ENCODE peak calls at places on chromosome 3, in ten cellular contexts. One of them, this sample, is unnamed.

GRCh38 chr3:13505147-13506130 is 25.3 kb downstream of the HDAC11 start:
- DNase-seq in PC-3: no peak
- DNase-seq in GM13977: no peak
- DNase-seq in left ventricle myocardium inferior: no peak
- DNase-seq in RWPE1: no peak
- DNase-seq in adrenal gland: no peak
- DNase-seq in fibroblast of the aortic adventitia: no peak
- DNase-seq in A549: no peak
- DNase-seq in tibial artery: no peak
- DNase-seq in neural crest cell: no peak
- DNase-seq in this sample: no peak

GRCh38 chr3:112640333-112640863 is 545 bp downstream of the CCDC80 start:
- DNase-seq in PC-3: peak; percentile 71
- DNase-seq in GM13977: no peak
- DNase-seq in left ventricle myocardium inferior: no peak
- DNase-seq in RWPE1: peak; percentile 73
- DNase-seq in adrenal gland: peak; percentile 32
- DNase-seq in fibroblast of the aortic adventitia: peak; percentile 86
- DNase-seq in A549: peak; percentile 55
- DNase-seq in tibial artery: peak; percentile 24
- DNase-seq in neural crest cell: no peak
- DNase-seq in this sample: no peak

GRCh38 chr3:151477596-151478375 is 16.9 kb upstream of the IGSF10 start:
- DNase-seq in PC-3: peak; percentile 40
- DNase-seq in GM13977: no peak
- DNase-seq in left ventricle myocardium inferior: no peak
- DNase-seq in RWPE1: no peak
- DNase-seq in adrenal gland: no peak
- DNase-seq in fibroblast of the aortic adventitia: no peak
- DNase-seq in A549: no peak
- DNase-seq in tibial artery: no peak
- DNase-seq in neural crest cell: no peak
- DNase-seq in this sample: no peak

GRCh38 chr3:185796431-185797107 is 28.3 kb downstream of the IGF2BP2 start:
- DNase-seq in PC-3: peak; percentile 100
- DNase-seq in GM13977: no peak
- DNase-seq in left ventricle myocardium inferior: no peak
- DNase-seq in RWPE1: peak; percentile 88
- DNase-seq in adrenal gland: peak; percentile 28
- DNase-seq in fibroblast of the aortic adventitia: peak; percentile 73
- DNase-seq in A549: peak; percentile 77
- DNase-seq in tibial artery: no peak
- DNase-seq in neural crest cell: no peak
- DNase-seq in this sample: no peak

GRCh38 chr3:7407107-7407506 is 546.2 kb downstream of the GRM7 start:
- DNase-seq in PC-3: no peak
- DNase-seq in GM13977: no peak
- DNase-seq in left ventricle myocardium inferior: no peak
- DNase-seq in RWPE1: no peak
- DNase-seq in adrenal gland: no peak
- DNase-seq in fibroblast of the aortic adventitia: no peak
- DNase-seq in A549: peak; percentile 7
- DNase-seq in tibial artery: no peak
- DNase-seq in neural crest cell: no peak
- DNase-seq in this sample: no peak

GRCh38 chr3:29279830-29280229 is 1.0 kb upstream of the RBMS3 start:
- DNase-seq in PC-3: no peak
- DNase-seq in GM13977: no peak
- DNase-seq in left ventricle myocardium inferior: no peak
- DNase-seq in RWPE1: no peak
- DNase-seq in adrenal gland: peak; percentile 24
- DNase-seq in fibroblast of the aortic adventitia: peak; percentile 40
- DNase-seq in A549: no peak
- DNase-seq in tibial artery: no peak
- DNase-seq in neural crest cell: no peak
- DNase-seq in this sample: no peak

GRCh38 chr3:39180546-39181346 is 11.6 kb downstream of the XIRP1 start:
- DNase-seq in PC-3: peak; percentile 84
- DNase-seq in GM13977: peak; percentile 97
- DNase-seq in left ventricle myocardium inferior: peak; percentile 94
- DNase-seq in RWPE1: peak; percentile 78
- DNase-seq in adrenal gland: peak; percentile 95
- DNase-seq in fibroblast of the aortic adventitia: peak; percentile 71
- DNase-seq in A549: peak; percentile 76
- DNase-seq in tibial artery: peak; percentile 90
- DNase-seq in neural crest cell: peak; percentile 75
- DNase-seq in this sample: peak; percentile 97

GRCh38 chr3:190807719-190808375 is 54.6 kb downstream of the GMNC start:
- DNase-seq in PC-3: no peak
- DNase-seq in GM13977: no peak
- DNase-seq in left ventricle myocardium inferior: peak; percentile 83
- DNase-seq in RWPE1: no peak
- DNase-seq in adrenal gland: peak; percentile 19
- DNase-seq in fibroblast of the aortic adventitia: no peak
- DNase-seq in A549: no peak
- DNase-seq in tibial artery: no peak
- DNase-seq in neural crest cell: no peak
- DNase-seq in this sample: no peak

DNA sequence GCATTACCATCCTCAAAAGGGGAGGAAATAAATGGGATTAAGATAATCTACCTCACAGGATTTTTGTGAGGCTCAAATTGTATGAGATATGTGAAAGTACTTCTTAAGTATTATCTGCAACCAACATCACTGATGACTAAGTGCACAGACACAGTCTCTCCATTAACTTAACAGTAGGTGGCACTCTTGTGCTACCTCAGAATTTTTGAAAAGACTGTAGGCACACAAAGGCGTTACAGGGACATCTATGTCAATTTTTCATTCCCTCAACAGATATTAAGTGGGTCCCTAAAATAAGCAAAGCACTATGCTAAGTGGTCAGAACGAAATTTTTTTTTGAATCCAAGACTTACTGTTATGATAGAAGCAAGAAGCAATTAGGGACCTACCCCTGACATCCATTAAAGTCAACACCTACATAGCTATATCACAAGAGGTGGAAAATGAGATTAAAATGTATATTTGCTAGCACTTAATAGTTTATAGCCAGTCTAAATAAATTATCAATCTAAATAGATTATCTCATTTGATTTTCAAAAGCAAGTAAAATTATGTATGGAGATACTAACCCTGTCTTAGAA is 52.9 kb downstream of the RYK start:
- DNase-seq in PC-3: peak; percentile 72
- DNase-seq in GM13977: peak; percentile 61
- DNase-seq in left ventricle myocardium inferior: no peak
- DNase-seq in RWPE1: peak; percentile 68
- DNase-seq in adrenal gland: no peak
- DNase-seq in fibroblast of the aortic adventitia: peak; percentile 81
- DNase-seq in A549: peak; percentile 44
- DNase-seq in tibial artery: no peak
- DNase-seq in neural crest cell: no peak
- DNase-seq in this sample: peak; percentile 53
- TF ChIP-seq CTCF in PC-3: peak; percentile 77
- TF ChIP-seq CTCF in GM13977: peak; percentile 70
- TF ChIP-seq CTCF in left ventricle myocardium inferior: peak; percentile 82
- TF ChIP-seq CTCF in RWPE1: peak; percentile 81
- TF ChIP-seq CTCF in adrenal gland: peak; percentile 82
- TF ChIP-seq CTCF in fibroblast of the aortic adventitia: peak; percentile 77
- TF ChIP-seq CTCF in A549: peak; percentile 66
- TF ChIP-seq CTCF in tibial artery: peak; percentile 76
- TF ChIP-seq CTCF in neural crest cell: peak; percentile 78
- TF ChIP-seq CTCF in this sample: peak; percentile 71

GRCh38 chr3:121852256-121852655 is 17.2 kb downstream of the EAF2 start:
- DNase-seq in PC-3: no peak
- DNase-seq in GM13977: no peak
- DNase-seq in left ventricle myocardium inferior: no peak
- DNase-seq in RWPE1: peak; percentile 26
- DNase-seq in adrenal gland: no peak
- DNase-seq in fibroblast of the aortic adventitia: no peak
- DNase-seq in A549: no peak
- DNase-seq in tibial artery: no peak
- DNase-seq in neural crest cell: no peak
- DNase-seq in this sample: no peak

GRCh38 chr3:121855555-121855954 is 20.5 kb downstream of the EAF2 start:
- DNase-seq in PC-3: peak; percentile 73
- DNase-seq in GM13977: no peak
- DNase-seq in left ventricle myocardium inferior: no peak
- DNase-seq in RWPE1: peak; percentile 8
- DNase-seq in adrenal gland: no peak
- DNase-seq in fibroblast of the aortic adventitia: no peak
- DNase-seq in A549: peak; percentile 34
- DNase-seq in tibial artery: no peak
- DNase-seq in neural crest cell: no peak
- DNase-seq in this sample: no peak
- TF ChIP-seq CTCF in PC-3: peak; percentile 84
- TF ChIP-seq CTCF in GM13977: peak; percentile 13
- TF ChIP-seq CTCF in left ventricle myocardium inferior: peak; percentile 32
- TF ChIP-seq CTCF in RWPE1: no peak
- TF ChIP-seq CTCF in adrenal gland: peak; percentile 8
- TF ChIP-seq CTCF in fibroblast of the aortic adventitia: peak; percentile 14
- TF ChIP-seq CTCF in A549: peak; percentile 29
- TF ChIP-seq CTCF in tibial artery: no peak
- TF ChIP-seq CTCF in neural crest cell: peak; percentile 57
- TF ChIP-seq CTCF in this sample: no peak

GRCh38 chr3:44987318-44987717 is 11.3 kb downstream of the EXOSC7 start:
- DNase-seq in PC-3: no peak
- DNase-seq in GM13977: no peak
- DNase-seq in left ventricle myocardium inferior: no peak
- DNase-seq in RWPE1: no peak
- DNase-seq in adrenal gland: peak; percentile 35
- DNase-seq in fibroblast of the aortic adventitia: no peak
- DNase-seq in A549: no peak
- DNase-seq in tibial artery: no peak
- DNase-seq in neural crest cell: no peak
- DNase-seq in this sample: no peak

GRCh38 chr3:44989636-44990373 is 13.8 kb downstream of the EXOSC7 start:
- DNase-seq in PC-3: no peak
- DNase-seq in GM13977: no peak
- DNase-seq in left ventricle myocardium inferior: no peak
- DNase-seq in RWPE1: no peak
- DNase-seq in adrenal gland: peak; percentile 65
- DNase-seq in fibroblast of the aortic adventitia: no peak
- DNase-seq in A549: no peak
- DNase-seq in tibial artery: no peak
- DNase-seq in neural crest cell: no peak
- DNase-seq in this sample: no peak

GRCh38 chr3:44989141-44989540 is 13.1 kb downstream of the EXOSC7 start:
- DNase-seq in PC-3: no peak
- DNase-seq in GM13977: no peak
- DNase-seq in left ventricle myocardium inferior: no peak
- DNase-seq in RWPE1: no peak
- DNase-seq in adrenal gland: no peak
- DNase-seq in fibroblast of the aortic adventitia: no peak
- DNase-seq in A549: no peak
- DNase-seq in tibial artery: no peak
- DNase-seq in neural crest cell: no peak
- DNase-seq in this sample: no peak

GRCh38 chr3:44991326-44991725 is 15.3 kb downstream of the EXOSC7 start:
- DNase-seq in PC-3: no peak
- DNase-seq in GM13977: no peak
- DNase-seq in left ventricle myocardium inferior: no peak
- DNase-seq in RWPE1: no peak
- DNase-seq in adrenal gland: no peak
- DNase-seq in fibroblast of the aortic adventitia: no peak
- DNase-seq in A549: no peak
- DNase-seq in tibial artery: no peak
- DNase-seq in neural crest cell: no peak
- DNase-seq in this sample: no peak

GRCh38 chr3:44988073-44988472 is 12.0 kb downstream of the EXOSC7 start:
- DNase-seq in PC-3: peak; percentile 50
- DNase-seq in GM13977: peak; percentile 43
- DNase-seq in left ventricle myocardium inferior: no peak
- DNase-seq in RWPE1: no peak
- DNase-seq in adrenal gland: no peak
- DNase-seq in fibroblast of the aortic adventitia: peak; percentile 18
- DNase-seq in A549: no peak
- DNase-seq in tibial artery: no peak
- DNase-seq in neural crest cell: no peak
- DNase-seq in this sample: no peak
- TF ChIP-seq CTCF in PC-3: peak; percentile 80
- TF ChIP-seq CTCF in GM13977: peak; percentile 27
- TF ChIP-seq CTCF in left ventricle myocardium inferior: peak; percentile 52
- TF ChIP-seq CTCF in RWPE1: peak; percentile 44
- TF ChIP-seq CTCF in adrenal gland: peak; percentile 19
- TF ChIP-seq CTCF in fibroblast of the aortic adventitia: peak; percentile 61
- TF ChIP-seq CTCF in A549: peak; percentile 21
- TF ChIP-seq CTCF in tibial artery: no peak
- TF ChIP-seq CTCF in neural crest cell: peak; percentile 66
- TF ChIP-seq CTCF in this sample: peak; percentile 18

GRCh38 chr3:152658977-152659376 is 176.0 kb upstream of the P2RY1 start:
- DNase-seq in PC-3: no peak
- DNase-seq in GM13977: no peak
- DNase-seq in left ventricle myocardium inferior: no peak
- DNase-seq in RWPE1: no peak
- DNase-seq in adrenal gland: no peak
- DNase-seq in fibroblast of the aortic adventitia: no peak
- DNase-seq in A549: no peak
- DNase-seq in tibial artery: no peak
- DNase-seq in neural crest cell: no peak
- DNase-seq in this sample: no peak

GRCh38 chr3:152657002-152657400 is 177.9 kb upstream of the P2RY1 start:
- DNase-seq in PC-3: no peak
- DNase-seq in GM13977: no peak
- DNase-seq in left ventricle myocardium inferior: no peak
- DNase-seq in RWPE1: no peak
- DNase-seq in adrenal gland: no peak
- DNase-seq in fibroblast of the aortic adventitia: no peak
- DNase-seq in A549: no peak
- DNase-seq in tibial artery: no peak
- DNase-seq in neural crest cell: no peak
- DNase-seq in this sample: no peak

GRCh38 chr3:152664766-152665165 is 170.2 kb upstream of the P2RY1 start:
- DNase-seq in PC-3: no peak
- DNase-seq in GM13977: no peak
- DNase-seq in left ventricle myocardium inferior: no peak
- DNase-seq in RWPE1: no peak
- DNase-seq in adrenal gland: no peak
- DNase-seq in fibroblast of the aortic adventitia: no peak
- DNase-seq in A549: no peak
- DNase-seq in tibial artery: no peak
- DNase-seq in neural crest cell: no peak
- DNase-seq in this sample: no peak

GRCh38 chr3:152667267-152667666 is 167.7 kb upstream of the P2RY1 start:
- DNase-seq in PC-3: no peak
- DNase-seq in GM13977: no peak
- DNase-seq in left ventricle myocardium inferior: no peak
- DNase-seq in RWPE1: no peak
- DNase-seq in adrenal gland: no peak
- DNase-seq in fibroblast of the aortic adventitia: no peak
- DNase-seq in A549: no peak
- DNase-seq in tibial artery: no peak
- DNase-seq in neural crest cell: no peak
- DNase-seq in this sample: no peak

DNA sequence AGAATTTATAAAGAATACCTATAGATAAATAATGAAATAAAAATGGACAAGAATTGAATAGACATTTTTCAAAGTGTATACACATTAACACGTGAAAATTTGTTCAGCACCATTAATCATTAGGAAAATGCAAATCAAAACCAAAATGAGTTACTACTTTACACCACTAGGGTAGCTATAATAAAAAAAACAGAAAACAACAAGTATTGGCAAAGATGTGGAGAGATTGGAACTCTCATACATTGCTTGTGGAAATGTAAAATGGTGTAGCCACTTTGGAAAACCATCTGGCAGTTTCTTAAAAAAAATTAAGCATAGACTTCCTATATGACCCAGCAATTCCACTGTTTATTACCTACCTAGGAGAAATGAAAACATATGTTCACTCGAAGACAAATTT is 172.8 kb upstream of the P2RY1 start:
- DNase-seq in PC-3: no peak
- DNase-seq in GM13977: no peak
- DNase-seq in left ventricle myocardium inferior: no peak
- DNase-seq in RWPE1: no peak
- DNase-seq in adrenal gland: no peak
- DNase-seq in fibroblast of the aortic adventitia: no peak
- DNase-seq in A549: no peak
- DNase-seq in tibial artery: no peak
- DNase-seq in neural crest cell: no peak
- DNase-seq in this sample: no peak
- TF ChIP-seq CTCF in PC-3: no peak
- TF ChIP-seq CTCF in GM13977: no peak
- TF ChIP-seq CTCF in left ventricle myocardium inferior: no peak
- TF ChIP-seq CTCF in RWPE1: no peak
- TF ChIP-seq CTCF in adrenal gland: no peak
- TF ChIP-seq CTCF in fibroblast of the aortic adventitia: no peak
- TF ChIP-seq CTCF in A549: no peak
- TF ChIP-seq CTCF in tibial artery: no peak
- TF ChIP-seq CTCF in neural crest cell: peak; percentile 46
- TF ChIP-seq CTCF in this sample: no peak